ENCODE peak calls at places on chromosomes 12 and 14, in six cellular contexts. One of them, this sample, is unnamed.

GRCh38 chr12:25121916-25122315 is 73.0 kb downstream of the DNAI7 start:
- DNase-seq in activated CD8-positive, alpha-beta memory T cell treated with anti-CD3 and anti-CD28 coated beads for 1 hour: no peak
- DNase-seq in NCI-H1092 treated with DMSO at 0.1 percent for 48 hours: no peak
- DNase-seq in effector memory CD4-positive, alpha-beta T cell: no peak
- DNase-seq in left ventricle myocardium inferior: no peak
- DNase-seq in Karpas-422: no peak
- DNase-seq in this sample: no peak

GRCh38 chr14:23345987-23346692 is 6.5 kb downstream of the SLC22A17 start:
- DNase-seq in activated CD8-positive, alpha-beta memory T cell treated with anti-CD3 and anti-CD28 coated beads for 1 hour: no peak
- DNase-seq in NCI-H1092 treated with DMSO at 0.1 percent for 48 hours: no peak
- DNase-seq in effector memory CD4-positive, alpha-beta T cell: no peak
- DNase-seq in left ventricle myocardium inferior: no peak
- DNase-seq in Karpas-422: no peak
- DNase-seq in this sample: no peak

GRCh38 chr14:99995700-99996356 is 69.4 kb upstream of the EVL start:
- DNase-seq in activated CD8-positive, alpha-beta memory T cell treated with anti-CD3 and anti-CD28 coated beads for 1 hour: peak
- DNase-seq in NCI-H1092 treated with DMSO at 0.1 percent for 48 hours: no peak
- DNase-seq in effector memory CD4-positive, alpha-beta T cell: peak
- DNase-seq in left ventricle myocardium inferior: peak
- DNase-seq in Karpas-422: peak
- DNase-seq in this sample: no peak

GRCh38 chr14:69090187-69090789 is 62.6 kb downstream of the DCAF5 start:
- DNase-seq in activated CD8-positive, alpha-beta memory T cell treated with anti-CD3 and anti-CD28 coated beads for 1 hour: no peak
- DNase-seq in NCI-H1092 treated with DMSO at 0.1 percent for 48 hours: peak
- DNase-seq in effector memory CD4-positive, alpha-beta T cell: no peak
- DNase-seq in left ventricle myocardium inferior: no peak
- DNase-seq in Karpas-422: peak
- DNase-seq in this sample: no peak

GRCh38 chr14:21874946-21875345 is 201.3 kb upstream of the OR4E1 start:
- DNase-seq in activated CD8-positive, alpha-beta memory T cell treated with anti-CD3 and anti-CD28 coated beads for 1 hour: no peak
- DNase-seq in NCI-H1092 treated with DMSO at 0.1 percent for 48 hours: no peak
- DNase-seq in effector memory CD4-positive, alpha-beta T cell: no peak
- DNase-seq in left ventricle myocardium inferior: no peak
- DNase-seq in Karpas-422: no peak
- DNase-seq in this sample: no peak

GRCh38 chr14:33590891-33591630 is 359.8 kb downstream of the EGLN3 start:
- DNase-seq in activated CD8-positive, alpha-beta memory T cell treated with anti-CD3 and anti-CD28 coated beads for 1 hour: no peak
- DNase-seq in NCI-H1092 treated with DMSO at 0.1 percent for 48 hours: no peak
- DNase-seq in effector memory CD4-positive, alpha-beta T cell: no peak
- DNase-seq in left ventricle myocardium inferior: no peak
- DNase-seq in Karpas-422: no peak
- DNase-seq in this sample: no peak

GRCh38 chr12:14961466-14962155 is at the start of gene ARHGDIB:
- DNase-seq in activated CD8-positive, alpha-beta memory T cell treated with anti-CD3 and anti-CD28 coated beads for 1 hour: peak
- DNase-seq in NCI-H1092 treated with DMSO at 0.1 percent for 48 hours: no peak
- DNase-seq in effector memory CD4-positive, alpha-beta T cell: peak
- DNase-seq in left ventricle myocardium inferior: peak
- DNase-seq in Karpas-422: peak
- DNase-seq in this sample: no peak

GRCh38 chr12:114952573-114953196 is 268.7 kb upstream of the TBX3 start:
- DNase-seq in activated CD8-positive, alpha-beta memory T cell treated with anti-CD3 and anti-CD28 coated beads for 1 hour: no peak
- DNase-seq in NCI-H1092 treated with DMSO at 0.1 percent for 48 hours: no peak
- DNase-seq in effector memory CD4-positive, alpha-beta T cell: no peak
- DNase-seq in left ventricle myocardium inferior: peak
- DNase-seq in Karpas-422: no peak
- DNase-seq in this sample: no peak

GRCh38 chr14:93231129-93231979 is 24.3 kb downstream of the UBR7 start:
- DNase-seq in activated CD8-positive, alpha-beta memory T cell treated with anti-CD3 and anti-CD28 coated beads for 1 hour: no peak
- DNase-seq in NCI-H1092 treated with DMSO at 0.1 percent for 48 hours: peak
- DNase-seq in effector memory CD4-positive, alpha-beta T cell: no peak
- DNase-seq in left ventricle myocardium inferior: peak
- DNase-seq in Karpas-422: no peak
- DNase-seq in this sample: no peak

GRCh38 chr12:95739561-95740313 is 50.8 kb downstream of the NTN4 start:
- DNase-seq in activated CD8-positive, alpha-beta memory T cell treated with anti-CD3 and anti-CD28 coated beads for 1 hour: no peak
- DNase-seq in NCI-H1092 treated with DMSO at 0.1 percent for 48 hours: no peak
- DNase-seq in effector memory CD4-positive, alpha-beta T cell: no peak
- DNase-seq in left ventricle myocardium inferior: peak
- DNase-seq in Karpas-422: no peak
- DNase-seq in this sample: no peak

GRCh38 chr14:24436355-24437019 is 6.1 kb downstream of the SDR39U1 start:
- DNase-seq in activated CD8-positive, alpha-beta memory T cell treated with anti-CD3 and anti-CD28 coated beads for 1 hour: no peak
- DNase-seq in NCI-H1092 treated with DMSO at 0.1 percent for 48 hours: peak
- DNase-seq in effector memory CD4-positive, alpha-beta T cell: peak
- DNase-seq in left ventricle myocardium inferior: no peak
- DNase-seq in Karpas-422: peak
- DNase-seq in this sample: no peak

GRCh38 chr12:118185602-118186397 is 49.9 kb downstream of the PEBP1 start:
- DNase-seq in activated CD8-positive, alpha-beta memory T cell treated with anti-CD3 and anti-CD28 coated beads for 1 hour: no peak
- DNase-seq in NCI-H1092 treated with DMSO at 0.1 percent for 48 hours: no peak
- DNase-seq in effector memory CD4-positive, alpha-beta T cell: no peak
- DNase-seq in left ventricle myocardium inferior: no peak
- DNase-seq in Karpas-422: no peak
- DNase-seq in this sample: no peak

GRCh38 chr12:6333029-6333428 is 8.8 kb downstream of the TNFRSF1A start:
- DNase-seq in activated CD8-positive, alpha-beta memory T cell treated with anti-CD3 and anti-CD28 coated beads for 1 hour: no peak
- DNase-seq in NCI-H1092 treated with DMSO at 0.1 percent for 48 hours: no peak
- DNase-seq in effector memory CD4-positive, alpha-beta T cell: no peak
- DNase-seq in left ventricle myocardium inferior: no peak
- DNase-seq in Karpas-422: no peak
- DNase-seq in this sample: no peak

GRCh38 chr12:90682398-90682797 is 272.6 kb downstream of the CCER1 start:
- DNase-seq in activated CD8-positive, alpha-beta memory T cell treated with anti-CD3 and anti-CD28 coated beads for 1 hour: no peak
- DNase-seq in NCI-H1092 treated with DMSO at 0.1 percent for 48 hours: no peak
- DNase-seq in effector memory CD4-positive, alpha-beta T cell: no peak
- DNase-seq in left ventricle myocardium inferior: no peak
- DNase-seq in Karpas-422: no peak
- DNase-seq in this sample: no peak